ENCODE peak calls at places on chromosome 10, in six cellular contexts. S is IMR-90, G is neuronal stem cell, Z is mesenchymal stem cell, V is H1, K is trophoblast cell. P is an unnamed sample.

GRCh38 chr10:5952731-5953385 is 24.5 kb downstream of the IL15RA start:
- DNase-seq in V (no peak), K (no peak), S (no peak), G (no peak), Z (no peak), P (no peak)

GRCh38 chr10:34956756-34957155 is 133.4 kb downstream of the CUL2 start:
- DNase-seq in V (no peak), Z (no peak), S (no peak), G (no peak), K (no peak), P (no peak)

GRCh38 chr10:11546581-11546980 is 64.9 kb downstream of the USP6NL start:
- DNase-seq in K (no peak), S (peak; percentile 34), V (no peak), Z (peak; percentile 66), G (no peak), P (no peak)

GRCh38 chr10:13117842-13118783 is 18.1 kb downstream of the OPTN start:
- DNase-seq in S (no peak), K (no peak), Z (no peak), G (no peak), V (no peak), P (no peak)

GRCh38 chr10:8325417-8325980 is 271.0 kb downstream of the GATA3 start:
- DNase-seq in S (no peak), G (no peak), K (no peak), V (no peak), Z (no peak), P (no peak)

GRCh38 chr10:106360870-106361269 is 803.6 kb downstream of the SORCS1 start:
- DNase-seq in G (no peak), K (no peak), S (peak; percentile 83), V (no peak), Z (no peak), P (no peak)

GRCh38 chr10:84427903-84428650 is 99.7 kb downstream of the CCSER2 start:
- DNase-seq in G (no peak), K (no peak), S (peak; percentile 48), V (no peak), Z (peak; percentile 22), P (no peak)

GRCh38 chr10:47296941-47297340 is 3.1 kb upstream of the GDF10 start:
- DNase-seq in G (no peak), V (no peak), K (no peak), Z (no peak), S (no peak), P (no peak)

GRCh38 chr10:84214612-84215235 is 10.6 kb downstream of the LRIT2 start:
- DNase-seq in K (no peak), S (no peak), Z (no peak), G (no peak), V (peak; percentile 84), P (peak; percentile 72)

GRCh38 chr10:19498348-19499290 is 317.6 kb upstream of the PLXDC2 start:
- DNase-seq in S (peak; percentile 3), V (no peak), G (no peak), K (no peak), Z (no peak), P (no peak)

GRCh38 chr10:119680668-119681070 is 29.5 kb downstream of the BAG3 start:
- DNase-seq in Z (no peak), S (peak; percentile 30), G (no peak), V (no peak), K (no peak), P (no peak)

GRCh38 chr10:107576746-107577145 is 412.2 kb upstream of the SORCS1 start:
- DNase-seq in K (no peak), Z (no peak), G (no peak), V (no peak), S (no peak), P (no peak)

GRCh38 chr10:107579970-107580369 is 415.5 kb upstream of the SORCS1 start:
- DNase-seq in V (no peak), K (no peak), Z (no peak), S (no peak), G (no peak), P (no peak)

GRCh38 chr10:107577226-107577625 is 412.7 kb upstream of the SORCS1 start:
- DNase-seq in G (no peak), Z (no peak), V (no peak), S (no peak), K (no peak), P (no peak)
- H3K14ac ChIP-seq in G (no peak overlapping the region), Z (no peak overlapping the region), V (no peak overlapping the region), S (no peak overlapping the region), K (no peak overlapping the region), P (no peak overlapping the region)

GRCh38 chr10:116098411-116099019 is 174.5 kb downstream of the GFRA1 start:
- DNase-seq in S (no peak), V (no peak), K (no peak), Z (no peak), G (no peak), P (no peak)
- H3K14ac ChIP-seq in S (no peak overlapping the region), V (no peak overlapping the region), K (no peak overlapping the region), Z (no peak overlapping the region), G (no peak overlapping the region), P (no peak overlapping the region)

GRCh38 chr10:4181690-4182089 is 396.7 kb upstream of the KLF6 start:
- DNase-seq in G (no peak), Z (no peak), K (no peak), S (no peak), V (no peak), P (no peak)

GRCh38 chr10:4177826-4178225 is 392.8 kb upstream of the KLF6 start:
- DNase-seq in S (no peak), V (no peak), G (no peak), Z (no peak), K (no peak), P (no peak)

GRCh38 chr10:4174197-4174596 is 389.2 kb upstream of the KLF6 start:
- DNase-seq in S (no peak), Z (no peak), V (peak; percentile 57), G (no peak), K (no peak), P (peak; percentile 68)

GRCh38 chr10:4181075-4181474 is 396.1 kb upstream of the KLF6 start:
- DNase-seq in K (no peak), V (no peak), G (no peak), S (no peak), Z (no peak), P (no peak)

DNA sequence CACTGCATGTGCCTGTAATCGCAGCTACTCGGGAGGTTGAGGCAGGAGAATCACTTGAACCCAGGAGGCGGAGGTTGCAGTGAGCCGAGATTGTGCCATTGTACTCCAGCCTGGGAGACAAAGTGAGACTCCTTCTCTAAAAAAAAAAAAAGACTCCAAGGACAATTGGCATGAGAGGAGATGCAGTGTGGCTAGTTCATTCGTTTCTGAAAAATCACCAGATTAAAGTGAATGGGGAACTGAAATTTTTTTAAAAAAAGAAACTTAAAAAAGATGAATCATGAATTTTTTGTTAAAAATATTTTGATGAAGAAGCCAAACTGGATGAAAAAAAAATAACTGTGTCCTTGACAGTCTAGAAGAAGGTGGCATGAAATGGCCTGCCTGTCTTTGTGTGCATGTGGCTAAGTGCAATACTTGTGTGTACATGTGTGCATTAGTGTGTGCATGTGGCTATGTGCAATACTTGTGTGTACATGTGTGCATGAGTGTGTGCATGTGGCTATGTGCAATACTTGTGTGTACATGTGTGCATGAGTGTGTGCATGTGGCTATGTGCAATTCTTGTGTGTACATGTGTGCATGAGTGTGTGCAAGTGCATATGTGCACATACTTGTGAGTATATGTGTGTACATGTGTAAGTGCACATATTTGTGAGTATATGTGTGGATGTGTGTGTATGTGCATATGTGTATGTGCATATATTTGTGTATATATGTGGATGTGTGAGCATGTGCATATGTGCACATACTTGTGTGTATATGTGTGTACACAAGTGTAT is 391.7 kb upstream of the KLF6 start:
- DNase-seq in V (no peak), K (no peak), G (no peak), S (no peak), Z (no peak), P (no peak)
- H3K14ac ChIP-seq in V (no peak overlapping the region), K (no peak overlapping the region), G (no peak overlapping the region), S (no peak overlapping the region), Z (no peak overlapping the region), P (no peak overlapping the region)

GRCh38 chr10:97298223-97298571 is 5.8 kb upstream of the ARHGAP19 start:
- DNase-seq in Z (no peak), G (no peak), S (no peak), V (no peak), K (no peak), P (no peak)
- H3K14ac ChIP-seq in Z (no peak overlapping the region), G (no peak overlapping the region), S (no peak overlapping the region), V (no peak overlapping the region), K (no peak overlapping the region), P (no peak overlapping the region)

DNA sequence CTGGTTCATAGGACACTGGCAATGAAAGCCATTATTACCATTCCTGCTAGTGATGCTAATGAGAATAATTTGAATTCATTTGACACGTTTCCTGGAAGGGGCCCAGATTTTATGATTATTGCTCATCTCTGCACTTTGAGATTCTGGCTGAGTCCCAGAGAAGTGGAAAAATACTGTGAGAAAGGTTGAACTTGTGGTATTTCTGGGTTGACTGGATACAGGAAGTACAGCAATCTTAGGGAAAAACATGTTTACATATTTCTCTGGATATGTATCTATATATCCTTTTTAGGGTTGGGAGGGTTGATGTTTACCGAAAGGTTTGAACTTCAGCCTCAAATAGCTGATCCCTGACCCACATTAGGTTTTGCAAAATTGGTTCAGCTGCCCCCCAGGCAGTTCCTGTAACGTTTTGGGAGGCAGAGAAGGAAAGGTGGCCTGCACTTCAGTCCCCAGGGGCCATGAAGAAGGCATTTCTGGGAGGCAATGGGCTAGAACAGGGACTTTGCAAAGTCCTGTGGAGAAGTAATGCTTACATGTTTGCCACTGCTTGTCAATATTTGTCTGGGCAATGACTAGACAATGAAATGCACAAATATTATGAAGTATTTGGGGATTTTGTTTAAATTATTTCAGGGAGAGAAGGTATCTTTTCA is 253.7 kb upstream of the PITRM1 start:
- DNase-seq in G (no peak), V (no peak), Z (peak; percentile 86), K (peak; percentile 77), S (peak; percentile 82), P (no peak)
- H3K14ac ChIP-seq in G (no peak overlapping the region), V (no peak overlapping the region), Z (no peak overlapping the region), K (no peak overlapping the region), S (peak overlapping the region; percentile 74), P (no peak overlapping the region)

DNA sequence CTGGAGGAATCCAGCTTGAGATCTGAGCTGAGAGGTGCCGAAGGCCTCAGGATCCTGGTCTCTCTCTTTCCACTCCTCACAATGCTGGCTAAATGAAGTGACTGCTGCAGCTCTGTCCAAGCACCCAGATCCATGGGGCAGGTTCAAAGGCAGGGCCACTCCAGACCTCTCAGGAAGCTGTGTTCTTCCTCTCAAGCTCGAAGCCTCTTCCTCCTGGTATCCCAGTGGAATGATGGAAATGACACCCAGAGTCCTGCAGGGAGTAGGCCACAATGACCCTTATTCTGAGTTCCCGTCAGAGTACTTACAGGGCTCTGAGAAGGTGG is 574.1 kb downstream of the GRID1 start:
- DNase-seq in V (no peak), S (no peak), G (no peak), Z (no peak), K (no peak), P (no peak)
- H3K14ac ChIP-seq in V (no peak overlapping the region), S (no peak overlapping the region), G (no peak overlapping the region), Z (no peak overlapping the region), K (no peak overlapping the region), P (no peak overlapping the region)

P was measured in H9.